ENCODE peak calls at places on chromosomes 6 and 20, in eight cellular contexts. W is fibroblast of the aortic adventitia, C is body of pancreas, U is esophagus squamous epithelium, P is heart left ventricle, K is AG09309, Q is mucosa of descending colon, E is A549. A is an unnamed sample.
A peak's percentile ranks its signal among the peaks of the same experiment; 100 is the strongest.

GRCh38 chr6:105301756-105302616 is 100.9 kb downstream of the PREP start:
- DNase-seq in C (no peak), K (no peak), E (no peak), Q (peak; percentile 41), W (no peak), U (no peak), P (no peak), A (no peak)

GRCh38 chr6:131831392-131831791 is 23.6 kb downstream of the ENPP1 start:
- DNase-seq in C (no peak), Q (no peak), U (no peak), E (no peak), P (no peak), W (no peak), K (peak; percentile 55), A (no peak)

GRCh38 chr20:63409066-63409833 is 48.1 kb upstream of the CHRNA4 start:
- DNase-seq in E (no peak), U (no peak), K (no peak), C (no peak), Q (no peak), P (no peak), W (no peak), A (no peak)

GRCh38 chr20:62486431-62486954 is 10.7 kb upstream of the GATA5 start:
- DNase-seq in K (no peak), E (no peak), Q (no peak), U (no peak), W (no peak), P (no peak), C (no peak), A (no peak)

GRCh38 chr6:83708546-83708969 is 343 bp downstream of the SNAP91 start:
- DNase-seq in P (no peak), C (peak; percentile 12), U (no peak), Q (no peak), W (peak; percentile 2), E (no peak), K (no peak), A (no peak)

GRCh38 chr6:42963855-42964605 is 3.5 kb downstream of the GNMT start:
- DNase-seq in E (peak; percentile 63), C (peak; percentile 64), P (no peak), W (peak; percentile 45), K (no peak), U (no peak), Q (no peak), A (peak; percentile 33)

GRCh38 chr20:20096421-20096820 is 44.1 kb downstream of the CFAP61 start:
- DNase-seq in Q (no peak), E (no peak), K (no peak), C (no peak), U (no peak), W (no peak), P (peak; percentile 29), A (no peak)

GRCh38 chr6:159513914-159514313 is 179.1 kb downstream of the SOD2 start:
- DNase-seq in Q (no peak), U (no peak), E (no peak), P (no peak), W (no peak), K (no peak), C (no peak), A (no peak)

GRCh38 chr6:144413418-144413817 is 128.3 kb downstream of the UTRN start:
- DNase-seq in Q (no peak), W (peak; percentile 30), P (no peak), U (no peak), K (no peak), C (no peak), E (peak; percentile 51), A (peak; percentile 58)

GRCh38 chr6:34131326-34132081 is 14.4 kb downstream of the GRM4 start:
- DNase-seq in U (no peak), K (no peak), C (no peak), P (no peak), Q (no peak), W (no peak), E (no peak), A (no peak)

GRCh38 chr6:169841907-169842606 is 90.6 kb downstream of the ERMARD start:
- DNase-seq in Q (no peak), P (no peak), U (no peak), C (no peak), K (no peak), E (no peak), W (no peak), A (no peak)

GRCh38 chr6:20319520-20320357 is 81.9 kb upstream of the E2F3 start:
- DNase-seq in W (no peak), E (no peak), P (peak; percentile 48), C (no peak), U (peak; percentile 18), K (no peak), Q (peak; percentile 63), A (no peak)

GRCh38 chr6:40390144-40390800 is 196.9 kb downstream of the LRFN2 start:
- DNase-seq in Q (no peak), C (no peak), K (no peak), U (no peak), E (no peak), W (no peak), P (no peak), A (no peak)

GRCh38 chr20:49608752-49609670 is 41.1 kb upstream of the PTGIS start:
- DNase-seq in E (peak; percentile 76), W (peak; percentile 59), P (peak; percentile 68), Q (peak; percentile 76), C (peak; percentile 77), U (no peak), K (no peak), A (peak; percentile 34)

GRCh38 chr6:107496892-107497684 is 7.2 kb downstream of the SOBP start:
- DNase-seq in Q (no peak), W (no peak), P (no peak), U (no peak), K (no peak), C (no peak), E (no peak), A (no peak)

GRCh38 chr6:84027340-84028183 is 6.0 kb upstream of the MRAP2 start:
- DNase-seq in K (peak; percentile 79), C (peak; percentile 64), U (no peak), E (peak; percentile 60), W (peak; percentile 83), Q (peak; percentile 60), P (peak; percentile 38), A (peak; percentile 91)

GRCh38 chr20:57108218-57108617 is 158.2 kb downstream of the BMP7 start:
- DNase-seq in P (no peak), C (no peak), W (no peak), Q (no peak), U (no peak), E (no peak), K (no peak), A (no peak)

GRCh38 chr20:57107208-57107607 is 159.2 kb downstream of the BMP7 start:
- DNase-seq in Q (no peak), W (no peak), E (no peak), U (no peak), K (no peak), C (no peak), P (no peak), A (no peak)

GRCh38 chr20:57109151-57109953 is 157.1 kb downstream of the BMP7 start:
- DNase-seq in C (no peak), U (no peak), P (no peak), Q (no peak), E (no peak), W (no peak), K (no peak), A (no peak)

GRCh38 chr20:57106692-57107091 is 159.7 kb downstream of the BMP7 start:
- DNase-seq in Q (no peak), E (no peak), U (no peak), P (no peak), K (no peak), C (no peak), W (no peak), A (no peak)

GRCh38 chr20:57108742-57109141 is 157.7 kb downstream of the BMP7 start:
- DNase-seq in W (no peak), K (no peak), E (no peak), P (no peak), Q (no peak), U (no peak), C (no peak), A (no peak)
- TF ChIP-seq CTCF in W (no peak), K (no peak), E (no peak), P (no peak), Q (no peak), U (no peak), C (no peak), A (no peak)

DNA sequence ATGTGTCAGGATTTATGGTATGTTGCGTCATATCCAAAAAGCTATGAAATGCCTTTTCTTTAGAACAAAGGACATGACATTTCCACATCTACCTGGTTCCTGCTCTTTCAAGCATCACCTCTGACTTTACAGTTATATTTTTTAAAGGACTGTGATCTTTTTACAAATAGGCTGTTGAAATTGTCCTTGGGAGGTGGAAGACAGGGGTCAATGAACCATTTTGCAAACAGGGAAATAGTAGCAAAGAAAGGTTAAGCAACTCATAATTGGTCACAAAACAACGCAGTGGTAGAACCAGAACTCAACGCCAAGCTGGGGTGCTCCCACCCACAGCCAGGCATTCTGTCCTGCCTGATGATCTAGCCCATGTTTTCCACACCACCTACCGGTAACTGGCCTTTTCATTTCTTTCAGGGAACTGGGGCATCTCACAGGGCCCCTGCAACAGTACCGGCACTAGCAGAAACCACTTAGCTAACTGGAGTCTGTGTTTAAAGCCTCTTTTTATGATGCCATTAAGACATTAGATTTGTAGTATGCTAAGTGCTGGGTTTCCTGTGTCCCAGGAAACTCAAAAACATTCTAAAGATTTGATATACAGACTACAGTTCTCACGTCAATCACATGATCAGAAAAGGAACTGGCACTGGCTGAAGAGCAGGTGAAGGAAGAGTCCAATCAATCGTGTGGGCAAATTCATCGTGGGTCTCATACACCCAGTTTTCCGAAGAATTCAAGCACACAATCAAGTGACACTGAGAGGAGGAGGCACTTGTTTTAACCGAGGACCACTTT is 13.9 kb downstream of the ZNF217 start:
- DNase-seq in U (no peak), W (peak; percentile 93), Q (peak; percentile 53), E (peak; percentile 65), P (no peak), C (peak; percentile 28), K (peak; percentile 75), A (peak; percentile 87)
- H3K4me3 ChIP-seq in U (peak overlapping the region; percentile 11), W (peak overlapping the region; percentile 46), Q (no peak overlapping the region), E (peak overlapping the region; percentile 21), P (peak overlapping the region; percentile 17), C (no peak overlapping the region), K (no peak overlapping the region), A (no peak overlapping the region)

DNA sequence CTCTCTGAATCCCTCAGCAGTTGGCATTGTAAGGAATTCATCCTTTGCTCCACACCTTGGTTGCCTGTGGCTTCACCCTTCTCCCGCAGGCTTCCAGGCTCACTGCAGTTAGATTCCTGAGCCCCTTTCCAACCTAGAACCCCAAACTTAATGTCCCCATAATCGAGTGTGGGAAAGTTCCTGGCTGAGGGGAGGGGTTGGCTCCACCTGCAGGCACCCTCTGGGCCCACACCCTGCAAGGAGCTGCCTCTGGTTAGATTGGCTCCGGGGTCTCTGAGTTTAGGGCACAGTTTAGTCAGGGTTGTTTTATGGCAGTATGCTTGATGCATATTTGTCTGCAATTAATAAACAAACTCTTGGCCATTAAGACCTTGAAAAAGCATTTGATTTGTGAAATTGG is 63.4 kb downstream of the MTHFD1L start:
- DNase-seq in Q (no peak), C (no peak), K (no peak), U (no peak), P (no peak), E (peak; percentile 7), W (no peak), A (no peak)
- TF ChIP-seq CTCF in Q (no peak), C (no peak), K (peak; percentile 38), U (no peak), P (no peak), E (no peak), W (peak; percentile 40), A (peak; percentile 22)

DNA sequence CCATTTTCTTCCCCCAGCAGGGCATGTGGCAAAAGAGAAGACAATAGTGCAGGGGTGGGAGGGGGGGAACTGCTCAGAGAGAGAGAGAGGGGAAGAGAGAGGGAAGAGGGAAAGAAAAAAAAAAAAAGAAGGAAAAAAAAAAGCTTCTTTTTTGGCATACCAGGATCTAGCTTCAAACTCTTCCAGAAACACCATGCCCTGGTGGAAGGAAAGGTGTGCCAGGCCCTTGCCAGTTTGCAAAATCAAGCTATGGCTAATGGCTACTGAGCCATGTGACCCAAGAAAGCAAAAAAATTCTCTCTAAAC is 326 bp downstream of the ZMYND8 start:
- DNase-seq in K (no peak), Q (no peak), C (no peak), W (no peak), P (no peak), U (no peak), E (no peak), A (no peak)
- H3K4me3 ChIP-seq in K (no peak overlapping the region), Q (no peak overlapping the region), C (no peak overlapping the region), W (peak overlapping the region; percentile 61), P (peak overlapping the region; percentile 34), U (peak overlapping the region; percentile 26), E (peak overlapping the region; percentile 7), A (peak overlapping the region; percentile 17)

A was measured in bronchial epithelial cell.